ENCODE peak calls at places on chromosomes 3 and 15, in eight cellular contexts. H, I, Z, O, M, G, X and R are unnamed samples.

GRCh38 chr3:169661567-169662214 is 1.8 kb downstream of the MECOM start:
- DNase-seq in H (peak; percentile 68), I (no peak), Z (peak; percentile 11), O (no peak), M (peak; percentile 21), G (peak; percentile 34), X (peak; percentile 13), R (no peak)

GRCh38 chr3:106542101-106542769 is 673.4 kb upstream of the CBLB start:
- DNase-seq in H (no peak), I (no peak), Z (no peak), O (no peak), M (no peak), G (no peak), X (no peak), R (no peak)

GRCh38 chr3:187049462-187050101 is 89.7 kb downstream of the RPL39L start:
- DNase-seq in H (no peak), I (no peak), Z (no peak), O (no peak), M (no peak), G (no peak), X (no peak), R (no peak)

GRCh38 chr15:59335197-59335786 is 37.4 kb downstream of the MYO1E start:
- DNase-seq in H (no peak), I (no peak), Z (no peak), O (no peak), M (no peak), G (no peak), X (no peak), R (no peak)

GRCh38 chr15:57948554-57949289 is 116.8 kb downstream of the ALDH1A2 start:
- DNase-seq in H (no peak), I (no peak), Z (no peak), O (no peak), M (no peak), G (no peak), X (no peak), R (no peak)

GRCh38 chr3:38528457-38528856 is 32.3 kb downstream of the EXOG start:
- DNase-seq in H (no peak), I (no peak), Z (no peak), O (no peak), M (peak; percentile 44), G (no peak), X (no peak), R (no peak)

GRCh38 chr3:97810779-97811390 is 10.9 kb upstream of the CRYBG3 start:
- DNase-seq in H (no peak), I (no peak), Z (no peak), O (no peak), M (no peak), G (no peak), X (peak; percentile 60), R (no peak)

GRCh38 chr3:14451844-14452533 is 49.6 kb downstream of the SLC6A6 start:
- DNase-seq in H (peak; percentile 89), I (peak; percentile 70), Z (no peak), O (no peak), M (peak; percentile 93), G (peak; percentile 70), X (peak; percentile 20), R (no peak)

DNA sequence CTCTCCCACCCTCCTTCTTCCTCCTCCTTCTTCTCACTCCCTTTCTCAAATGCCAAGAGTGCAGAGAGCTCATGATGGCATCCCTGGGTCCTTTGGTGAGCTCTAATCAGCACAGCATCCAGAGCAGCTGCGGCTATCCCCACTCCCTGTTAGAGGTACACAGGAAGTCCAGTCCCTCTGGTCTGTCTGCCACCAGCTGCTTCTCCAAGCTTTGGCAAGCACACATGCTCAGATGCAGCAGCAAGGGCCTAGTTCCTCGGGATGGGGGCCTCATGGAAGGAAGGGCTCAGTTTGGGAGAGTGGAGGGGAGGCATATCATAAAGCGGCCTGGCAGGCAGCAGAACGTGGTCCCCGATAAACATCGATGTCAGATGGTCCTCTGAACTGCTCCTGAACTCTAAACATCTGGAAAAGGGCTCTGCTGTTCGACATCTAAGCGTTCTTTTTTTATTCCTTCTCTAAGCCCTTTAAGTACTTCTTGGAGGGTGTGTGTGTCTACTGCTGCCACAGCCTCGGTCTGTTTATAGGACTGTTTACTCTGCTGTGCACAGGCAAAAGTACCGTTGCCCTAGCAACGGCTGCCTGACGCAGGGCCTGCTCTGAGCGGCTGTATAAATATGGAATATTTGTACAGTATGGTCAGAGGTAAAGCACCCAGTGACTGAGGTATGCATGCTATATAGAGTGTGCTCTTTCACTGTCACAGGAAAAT is 74.6 kb downstream of the PRICKLE2 start:
- DNase-seq in H (peak; percentile 87), I (no peak), Z (no peak), O (no peak), M (peak; percentile 92), G (peak; percentile 86), X (no peak), R (no peak)
- H3K27ac ChIP-seq in H (peak overlapping the region; percentile 77), I (peak overlapping the region; percentile 68), Z (no peak overlapping the region), O (no peak overlapping the region), M (peak overlapping the region; percentile 92), G (no peak overlapping the region), X (peak overlapping the region; percentile 42), R (peak overlapping the region; percentile 26)

DNA sequence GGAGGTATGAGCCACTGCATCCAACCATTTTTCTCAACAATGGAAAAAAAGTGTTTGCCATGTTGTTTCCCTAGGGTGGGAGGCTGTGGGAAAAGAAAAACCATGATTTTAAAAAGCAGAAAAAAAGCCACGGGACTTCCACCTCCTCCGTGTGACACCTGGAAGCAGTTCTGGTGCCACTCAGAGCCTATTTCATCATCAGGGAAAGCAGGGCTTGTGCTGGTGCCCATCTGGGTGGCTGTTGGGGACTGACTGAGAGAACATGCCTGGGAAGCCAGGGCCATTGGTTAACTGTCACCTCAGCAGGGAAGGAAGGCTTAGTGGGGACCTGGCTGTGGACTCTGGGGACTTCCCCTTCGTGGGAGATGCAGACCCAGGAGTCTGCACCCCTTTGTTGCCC is 7.3 kb downstream of the RNU5B-1 start:
- DNase-seq in H (no peak), I (no peak), Z (no peak), O (no peak), M (no peak), G (no peak), X (no peak), R (no peak)
- H3K27ac ChIP-seq in H (no peak overlapping the region), I (no peak overlapping the region), Z (no peak overlapping the region), O (no peak overlapping the region), M (no peak overlapping the region), G (no peak overlapping the region), X (no peak overlapping the region), R (no peak overlapping the region)

DNA sequence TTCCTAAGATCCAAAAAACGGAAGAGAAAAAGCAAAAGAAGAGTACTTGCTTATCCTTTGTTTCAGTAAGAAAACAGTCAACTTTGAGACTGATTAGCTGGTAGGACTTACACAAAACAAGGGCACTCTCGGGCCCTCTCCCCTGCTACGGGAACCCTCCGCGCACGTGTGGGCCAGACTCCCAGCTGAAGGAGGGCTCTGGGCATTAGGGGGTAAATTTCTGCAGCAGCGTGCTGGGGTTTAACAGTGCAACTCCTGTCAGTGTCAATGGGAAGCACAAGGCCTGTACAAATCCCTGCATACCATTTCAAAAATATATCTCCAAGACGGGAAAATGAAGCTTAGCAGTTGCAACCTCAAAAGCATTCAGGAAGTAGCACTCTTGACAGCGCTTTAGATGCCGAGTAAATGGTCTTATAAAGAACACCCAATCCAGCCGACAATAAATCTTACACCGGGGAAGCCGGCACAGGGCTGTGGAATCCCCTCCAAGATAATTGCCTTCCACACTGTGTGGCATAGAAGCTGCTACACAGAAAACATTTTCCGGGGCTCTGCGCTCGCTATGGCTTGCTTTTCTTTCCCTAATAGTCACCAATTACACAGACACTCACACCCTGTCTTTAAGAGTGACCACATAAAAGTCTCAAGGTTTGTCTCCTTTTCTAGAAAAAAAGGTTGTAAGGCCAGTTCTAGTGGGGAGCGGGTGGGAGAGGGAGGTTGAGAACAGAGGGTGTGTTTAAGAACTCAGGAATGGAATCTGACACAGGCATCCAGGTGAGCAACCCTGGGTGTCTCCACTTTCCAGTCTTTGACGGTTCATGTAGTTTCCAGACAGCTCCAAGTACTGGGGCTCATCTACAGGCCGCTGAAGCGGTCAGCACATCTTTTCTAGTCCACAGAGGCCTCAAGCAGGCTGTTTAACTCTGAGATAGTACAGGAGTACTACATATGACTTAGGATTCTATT is 512.7 kb downstream of the FOXP1 start:
- DNase-seq in H (no peak), I (no peak), Z (no peak), O (no peak), M (no peak), G (no peak), X (no peak), R (no peak)
- H3K27ac ChIP-seq in H (peak overlapping the region; percentile 99), I (no peak overlapping the region), Z (peak overlapping the region; percentile 34), O (no peak overlapping the region), M (no peak overlapping the region), G (no peak overlapping the region), X (peak overlapping the region; percentile 56), R (no peak overlapping the region)

GRCh38 chr15:101132390-101133180 is 119.3 kb downstream of the CHSY1 start:
- DNase-seq in H (no peak), I (no peak), Z (no peak), O (no peak), M (no peak), G (no peak), X (no peak), R (no peak)
- H3K27ac ChIP-seq in H (no peak overlapping the region), I (no peak overlapping the region), Z (no peak overlapping the region), O (no peak overlapping the region), M (no peak overlapping the region), G (no peak overlapping the region), X (no peak overlapping the region), R (no peak overlapping the region)

DNA sequence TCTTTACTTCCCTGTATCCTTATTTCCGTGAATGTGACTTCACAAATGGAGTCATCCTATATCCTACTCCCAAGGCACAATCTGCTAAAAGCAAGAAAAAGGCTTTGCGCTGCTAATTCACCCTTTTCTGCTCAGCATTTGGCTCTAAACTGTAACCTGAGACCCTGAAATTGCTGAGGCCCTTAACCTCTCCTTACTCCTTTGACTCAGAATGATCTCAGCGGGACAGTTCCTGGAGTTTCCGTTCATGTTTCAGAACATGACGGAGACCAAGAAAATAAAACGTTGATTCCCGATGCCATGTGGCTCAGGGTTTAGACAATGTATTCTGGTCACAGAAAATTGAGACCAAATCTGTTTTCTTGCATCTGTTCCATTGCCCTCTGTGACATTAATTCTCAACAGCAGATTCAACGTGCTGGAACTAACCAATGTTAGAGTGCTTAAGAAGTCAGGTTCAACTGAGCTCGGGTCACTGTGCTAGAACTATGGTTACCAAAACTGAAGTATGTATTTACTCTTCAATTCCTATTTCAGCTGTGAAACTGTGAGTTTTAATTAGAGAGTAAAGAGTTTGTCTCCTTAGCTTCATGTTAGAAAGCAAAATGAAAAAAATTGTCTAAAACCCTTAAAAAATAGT is 45.4 kb upstream of the TMC3 start:
- DNase-seq in H (no peak), I (no peak), Z (no peak), O (no peak), M (no peak), G (no peak), X (no peak), R (no peak)
- H3K27ac ChIP-seq in H (no peak overlapping the region), I (no peak overlapping the region), Z (no peak overlapping the region), O (no peak overlapping the region), M (no peak overlapping the region), G (no peak overlapping the region), X (no peak overlapping the region), R (no peak overlapping the region)